ENCODE peak calls at places on chromosomes 11 and 22, in ten cellular contexts. T, I, K, J, Q, H, R, N, D and M are unnamed samples.

GRCh38 chr11:110818032-110818687 is 105.9 kb upstream of the ARHGAP20 start:
- DNase-seq in I (no peak), N (peak; percentile 47), H (no peak), R (peak; percentile 6), K (no peak), T (no peak), D (no peak), J (no peak), Q (no peak), M (no peak)

GRCh38 chr11:10990160-10990559 is 132.3 kb upstream of the ZBED5 start:
- DNase-seq in N (no peak), Q (no peak), K (no peak), J (no peak), R (no peak), I (no peak), H (no peak), T (no peak), D (no peak), M (no peak)

GRCh38 chr11:17496406-17496805 is 19.8 kb upstream of the ABCC8 start:
- DNase-seq in Q (no peak), T (no peak), D (no peak), I (no peak), K (no peak), J (no peak), R (no peak), N (no peak), H (no peak), M (no peak)

GRCh38 chr11:78149646-78150045 is 10.2 kb upstream of the ALG8 start:
- DNase-seq in D (no peak), K (no peak), N (peak; percentile 92), T (no peak), H (no peak), I (no peak), J (no peak), Q (no peak), R (peak; percentile 66), M (no peak)

GRCh38 chr22:24973867-24974266 is 21.4 kb downstream of the KIAA1671 start:
- DNase-seq in T (no peak), D (no peak), I (no peak), Q (no peak), N (no peak), K (no peak), H (no peak), J (no peak), R (no peak), M (no peak)

GRCh38 chr11:72983560-72983959 is 158.6 kb downstream of the FCHSD2 start:
- DNase-seq in D (no peak), I (no peak), T (no peak), Q (no peak), R (no peak), H (no peak), J (no peak), K (no peak), N (peak; percentile 22), M (no peak)

GRCh38 chr22:23237201-23237798 is 57.0 kb downstream of the BCR start:
- DNase-seq in N (no peak), Q (no peak), R (no peak), H (no peak), T (no peak), J (no peak), D (peak; percentile 71), I (no peak), K (peak; percentile 85), M (no peak)

GRCh38 chr11:74284466-74284865 is 27.0 kb downstream of the P4HA3 start:
- DNase-seq in K (no peak), J (no peak), Q (no peak), I (no peak), N (no peak), T (no peak), D (no peak), R (peak; percentile 11), H (no peak), M (no peak)

GRCh38 chr22:27800250-27801131 is 1.1 kb downstream of the MN1 start:
- DNase-seq in R (no peak), N (no peak), I (no peak), K (no peak), D (no peak), T (no peak), H (no peak), J (no peak), Q (no peak), M (no peak)

GRCh38 chr11:77107950-77108349 is 5.3 kb downstream of the OMP start:
- DNase-seq in R (peak; percentile 89), K (no peak), J (no peak), Q (peak; percentile 62), T (no peak), N (peak; percentile 94), H (no peak), D (no peak), I (no peak), M (no peak)

GRCh38 chr11:92552942-92553341 is 328.3 kb downstream of the FAT3 start:
- DNase-seq in Q (no peak), I (no peak), K (peak; percentile 12), D (no peak), J (no peak), H (no peak), T (no peak), N (peak; percentile 42), R (no peak), M (no peak)

GRCh38 chr11:240315-240714 is 3.5 kb downstream of the PSMD13 start:
- DNase-seq in H (no peak), Q (no peak), I (no peak), R (no peak), J (no peak), N (no peak), T (no peak), K (no peak), D (no peak), M (no peak)

GRCh38 chr11:18769802-18770456 is 21.7 kb downstream of the PTPN5 start:
- DNase-seq in I (peak; percentile 20), D (no peak), R (no peak), T (no peak), K (no peak), J (no peak), H (no peak), Q (no peak), N (no peak), M (no peak)

GRCh38 chr11:409600-410471 is 5.0 kb downstream of the SIGIRR start:
- DNase-seq in R (no peak), I (no peak), Q (no peak), H (no peak), D (no peak), J (no peak), T (no peak), K (no peak), N (no peak), M (no peak)

GRCh38 chr11:120536797-120537169 is 25.2 kb downstream of the GRIK4 start:
- DNase-seq in N (no peak), I (no peak), T (no peak), D (no peak), J (no peak), H (no peak), Q (no peak), K (no peak), R (no peak), M (no peak)

GRCh38 chr11:126842038-126842437 is 158.5 kb downstream of the KIRREL3 start:
- DNase-seq in J (no peak), N (no peak), I (no peak), H (no peak), D (no peak), T (no peak), K (no peak), R (no peak), Q (no peak), M (no peak)

GRCh38 chr22:39927544-39927943 is 26.7 kb downstream of the GRAP2 start:
- DNase-seq in I (no peak), R (no peak), D (no peak), J (no peak), T (no peak), K (no peak), N (no peak), H (no peak), Q (no peak), M (no peak)

GRCh38 chr11:43947003-43947500 is 4.6 kb downstream of the C11orf96 start:
- DNase-seq in H (no peak), I (no peak), R (peak; percentile 39), Q (no peak), K (no peak), J (no peak), T (no peak), N (peak; percentile 38), D (no peak), M (no peak)

GRCh38 chr11:108368134-108368533 is 99.2 kb downstream of the C11orf65 start:
- DNase-seq in J (no peak), D (no peak), Q (no peak), I (no peak), K (no peak), T (no peak), R (no peak), N (peak; percentile 64), H (no peak), M (no peak)

GRCh38 chr11:79940165-79940564 is 499.3 kb upstream of the TENM4 start:
- DNase-seq in K (no peak), J (no peak), H (no peak), Q (no peak), T (no peak), I (no peak), R (no peak), N (peak; percentile 68), D (peak; percentile 69), M (no peak)

GRCh38 chr11:75244052-75244814 is 3.7 kb downstream of the TPBGL start:
- DNase-seq in K (no peak), D (no peak), R (no peak), H (peak; percentile 47), Q (no peak), I (no peak), N (no peak), T (no peak), J (no peak), M (no peak)

GRCh38 chr22:46280999-46281623 is 13.3 kb downstream of the TTC38 start:
- DNase-seq in J (no peak), H (no peak), R (no peak), Q (no peak), T (no peak), D (no peak), I (peak; percentile 33), K (no peak), N (no peak), M (no peak)